ENCODE peak calls at places on chromosomes 4 and X, in ten cellular contexts. O is hypothalamus; J is T follicular helper cell; A is stimulated activated CD4-positive, alpha-beta T cell treated with anti-CD3 and anti-CD28 coated beads, Interleukin-15, amount 100 ng/mL, for 1 hour; M is choroid plexus epithelial cell; G is activated T-cell treated with anti-CD3 and anti-CD28 coated beads for 48 hours; P is posterior cingulate gyrus; T is IMR-90; Z is activated naive CD4-positive, alpha-beta T cell; H is HL-60. S is an unnamed sample.
A peak's percentile ranks its signal among the peaks of the same experiment; 100 is the strongest.

GRCh38 chr4:73585345-73585744 is 34.9 kb downstream of the RASSF6 start:
- DNase-seq in O (no peak), J (no peak), A (no peak), M (no peak), G (no peak), P (no peak), T (no peak), Z (no peak), H (no peak), S (no peak)

GRCh38 chr4:145012841-145013240 is 85.2 kb downstream of the ANAPC10 start:
- DNase-seq in O (no peak), J (no peak), A (no peak), M (peak; percentile 69), G (no peak), P (no peak), T (peak; percentile 71), Z (no peak), H (peak; percentile 26), S (no peak)

GRCh38 chr4:2250764-2251072 is 8.8 kb upstream of the HAUS3 start:
- DNase-seq in O (no peak), J (no peak), A (no peak), M (no peak), G (no peak), P (peak; percentile 57), T (no peak), Z (no peak), H (no peak), S (peak; percentile 9)

GRCh38 chr4:128220286-128221235 is 67.1 kb downstream of the PGRMC2 start:
- DNase-seq in O (no peak), J (no peak), A (no peak), M (peak; percentile 86), G (no peak), P (no peak), T (peak; percentile 75), Z (no peak), H (no peak), S (no peak)

GRCh38 chr4:153788064-153788418 is 842 bp downstream of the SFRP2 start:
- DNase-seq in O (no peak), J (no peak), A (no peak), M (no peak), G (no peak), P (peak; percentile 83), T (no peak), Z (no peak), H (no peak), S (no peak)

GRCh38 chr4:106266201-106266600 is 49.8 kb downstream of the TBCK start:
- DNase-seq in O (no peak), J (no peak), A (no peak), M (peak; percentile 86), G (no peak), P (no peak), T (peak; percentile 68), Z (no peak), H (peak; percentile 21), S (no peak)

GRCh38 chrX:38247051-38247450 is 26.4 kb upstream of the SRPX start:
- DNase-seq in O (no peak), J (no peak), A (no peak), M (no peak), G (no peak), P (no peak), T (no peak), Z (no peak), H (no peak), S (no peak)

GRCh38 chr4:83114576-83114975 is at the start of gene PLAC8:
- DNase-seq in O (no peak), J (peak; percentile 44), A (no peak), M (peak; percentile 34), G (no peak), P (no peak), T (no peak), Z (no peak), H (no peak), S (no peak)

GRCh38 chr4:8218371-8219050 is 19.4 kb downstream of the SH3TC1 start:
- DNase-seq in O (no peak), J (no peak), A (no peak), M (no peak), G (no peak), P (no peak), T (no peak), Z (no peak), H (no peak), S (no peak)

GRCh38 chr4:40662962-40663604 is 33.4 kb upstream of the RBM47 start:
- DNase-seq in O (no peak), J (no peak), A (no peak), M (peak; percentile 64), G (peak; percentile 34), P (peak; percentile 28), T (peak; percentile 89), Z (no peak), H (no peak), S (no peak)

S was measured in BE2C.